ENCODE peak calls at places on chromosomes 4 and X, in eight cellular contexts. U, V, M, K, T, C, B and X are unnamed samples.

GRCh38 chrX:130118396-130118795 is 8.1 kb upstream of the ELF4 start:
- DNase-seq in U (peak; percentile 43), V (no peak), M (no peak), K (no peak), T (peak; percentile 26), C (no peak), B (no peak), X (no peak)

GRCh38 chr4:76028242-76028859 is 5.1 kb upstream of the CXCL10 start:
- DNase-seq in U (no peak), V (no peak), M (no peak), K (peak; percentile 20), T (no peak), C (no peak), B (peak; percentile 35), X (peak; percentile 36)

GRCh38 chr4:76257824-76258223 is 6.3 kb downstream of the FAM47E start:
- DNase-seq in U (no peak), V (no peak), M (no peak), K (peak; percentile 42), T (no peak), C (no peak), B (no peak), X (no peak)

GRCh38 chr4:122874194-122874593 is 47.6 kb downstream of the FGF2 start:
- DNase-seq in U (no peak), V (no peak), M (no peak), K (no peak), T (no peak), C (no peak), B (no peak), X (no peak)

GRCh38 chr4:102392033-102392744 is 46.9 kb upstream of the SLC39A8 start:
- DNase-seq in U (no peak), V (no peak), M (no peak), K (no peak), T (no peak), C (no peak), B (no peak), X (no peak)

GRCh38 chr4:31366041-31366440 is 645.9 kb downstream of the PCDH7 start:
- DNase-seq in U (no peak), V (no peak), M (no peak), K (no peak), T (no peak), C (no peak), B (no peak), X (no peak)

GRCh38 chr4:155694100-155694785 is 27.6 kb downstream of the GUCY1A1 start:
- DNase-seq in U (no peak), V (no peak), M (no peak), K (no peak), T (no peak), C (no peak), B (no peak), X (no peak)

GRCh38 chrX:119669424-119670037 is 23.4 kb downstream of the SEPTIN6 start:
- DNase-seq in U (no peak), V (no peak), M (no peak), K (no peak), T (no peak), C (no peak), B (peak; percentile 63), X (no peak)

GRCh38 chr4:165204462-165204830 is 2.9 kb upstream of the KLHL2 start:
- DNase-seq in U (no peak), V (no peak), M (no peak), K (no peak), T (peak; percentile 7), C (no peak), B (no peak), X (no peak)

GRCh38 chr4:118857760-118858159 is 21.8 kb upstream of the SEC24D start:
- DNase-seq in U (no peak), V (no peak), M (no peak), K (no peak), T (no peak), C (no peak), B (no peak), X (no peak)

GRCh38 chr4:87097075-87097474 is 123.3 kb downstream of the KLHL8 start:
- DNase-seq in U (no peak), V (no peak), M (no peak), K (no peak), T (no peak), C (no peak), B (no peak), X (no peak)

GRCh38 chr4:84660606-84661005 is 77.7 kb downstream of the CDS1 start:
- DNase-seq in U (no peak), V (no peak), M (no peak), K (no peak), T (no peak), C (no peak), B (no peak), X (no peak)

GRCh38 chr4:88843067-88843723 is 145.6 kb upstream of the NAP1L5 start:
- DNase-seq in U (no peak), V (no peak), M (no peak), K (no peak), T (no peak), C (no peak), B (peak; percentile 87), X (no peak)

GRCh38 chr4:106715825-106716224 is 320.3 kb downstream of the DKK2 start:
- DNase-seq in U (no peak), V (no peak), M (no peak), K (no peak), T (no peak), C (no peak), B (no peak), X (no peak)

GRCh38 chr4:79232555-79232954 is 93.3 kb downstream of the NAA11 start:
- DNase-seq in U (no peak), V (no peak), M (no peak), K (no peak), T (no peak), C (no peak), B (no peak), X (no peak)